ENCODE peak calls at places on chromosomes 2 and 18, in four cellular contexts. I, N, W and V are unnamed samples.

GRCh38 chr2:96139181-96139758 is 968 bp upstream of the ASTL start:
- DNase-seq in I (no peak), N (no peak), W (no peak), V (no peak)

GRCh38 chr2:110206056-110206455 is 1.2 kb upstream of the NPHP1 start:
- DNase-seq in I (no peak), N (no peak), W (no peak), V (no peak)

GRCh38 chr18:68965817-68966216 is 167.9 kb downstream of the CCDC102B start:
- DNase-seq in I (no peak), N (no peak), W (no peak), V (no peak)

GRCh38 chr2:72178551-72178950 is 30.9 kb upstream of the CYP26B1 start:
- DNase-seq in I (no peak), N (no peak), W (no peak), V (no peak)

GRCh38 chr2:15642334-15643208 is 50.9 kb downstream of the DDX1 start:
- DNase-seq in I (no peak), N (no peak), W (no peak), V (no peak)

GRCh38 chr2:235347691-235348090 is 146.2 kb upstream of the AGAP1 start:
- DNase-seq in I (no peak), N (no peak), W (no peak), V (no peak)

GRCh38 chr18:61651145-61651879 is 241.5 kb downstream of the RNF152 start:
- DNase-seq in I (no peak), N (no peak), W (no peak), V (no peak)

GRCh38 chr2:163187995-163188655 is 349.6 kb upstream of the KCNH7 start:
- DNase-seq in I (no peak), N (no peak), W (no peak), V (no peak)

GRCh38 chr18:70423120-70423519 is 134.3 kb downstream of the SOCS6 start:
- DNase-seq in I (no peak), N (no peak), W (no peak), V (peak; percentile 62)